ENCODE peak calls at places on chromosomes 12 and 14, in four cellular contexts. S is ovary, K is DND-41, R is adrenal gland. E is an unnamed sample.
A peak's percentile ranks its signal among the peaks of the same experiment; 100 is the strongest.

GRCh38 chr12:10031771-10032175 is 1.3 kb downstream of the CLEC9A start:
- DNase-seq in S (no peak), K (no peak), R (no peak), E (no peak)

GRCh38 chr12:122795807-122796206 is 21.4 kb downstream of the CCDC62 start:
- DNase-seq in S (no peak), K (no peak), R (no peak), E (no peak)

GRCh38 chr12:74619886-74620285 is 82.3 kb downstream of the ATXN7L3B start:
- DNase-seq in S (no peak), K (no peak), R (no peak), E (no peak)

GRCh38 chr14:99596772-99597171 is 7.2 kb downstream of the CCDC85C start:
- DNase-seq in S (no peak), K (no peak), R (no peak), E (no peak)

GRCh38 chr12:29710104-29710503 is 73.6 kb downstream of the TMTC1 start:
- DNase-seq in S (peak; percentile 21), K (no peak), R (no peak), E (no peak)

GRCh38 chr12:69987453-69988102 is 162.6 kb downstream of the MYRFL start:
- DNase-seq in S (no peak), K (no peak), R (no peak), E (no peak)

GRCh38 chr14:36655571-36655962 is 6.1 kb upstream of the PAX9 start:
- DNase-seq in S (no peak), K (no peak), R (no peak), E (no peak)

GRCh38 chr12:113190761-113191160 is 5.2 kb downstream of the RITA1 start:
- DNase-seq in S (no peak), K (no peak), R (no peak), E (no peak)

GRCh38 chr12:67592228-67593011 is 56.1 kb upstream of the DYRK2 start:
- DNase-seq in S (no peak), K (peak; percentile 29), R (no peak), E (no peak)

GRCh38 chr12:113852273-113852672 is 113.9 kb downstream of the RBM19 start:
- DNase-seq in S (no peak), K (no peak), R (no peak), E (no peak)

GRCh38 chr14:56172571-56172971 is 54.4 kb downstream of the PELI2 start:
- DNase-seq in S (no peak), K (no peak), R (no peak), E (no peak)

GRCh38 chr14:105537580-105538474 is 11.4 kb downstream of the TMEM121 start:
- DNase-seq in S (peak; percentile 49), K (peak; percentile 67), R (peak; percentile 51), E (peak; percentile 71)

GRCh38 chr14:33564774-33565630 is 385.9 kb downstream of the EGLN3 start:
- DNase-seq in S (no peak), K (no peak), R (no peak), E (no peak)

GRCh38 chr14:40760703-40761102 is 846.0 kb upstream of the LRFN5 start:
- DNase-seq in S (no peak), K (no peak), R (no peak), E (no peak)

GRCh38 chr14:57823015-57823660 is 42.8 kb downstream of the SLC35F4 start:
- DNase-seq in S (no peak), K (no peak), R (no peak), E (no peak)

GRCh38 chr14:63875311-63875710 is 22.5 kb downstream of the SYNE2 start:
- DNase-seq in S (no peak), K (no peak), R (no peak), E (no peak)

GRCh38 chr12:28027328-28027727 is 54.8 kb upstream of the PTHLH start:
- DNase-seq in S (no peak), K (peak; percentile 81), R (no peak), E (no peak)

GRCh38 chr14:91246051-91246852 is 1.7 kb upstream of the GPR68 start:
- DNase-seq in S (no peak), K (peak; percentile 76), R (no peak), E (peak; percentile 89)

GRCh38 chr14:105532735-105533141 is 6.4 kb downstream of the TMEM121 start:
- DNase-seq in S (no peak), K (no peak), R (no peak), E (no peak)

GRCh38 chr12:49622501-49623141 is 740 bp upstream of the PRPF40B start:
- DNase-seq in S (peak; percentile 41), K (peak; percentile 82), R (peak; percentile 61), E (peak; percentile 47)

GRCh38 chr12:6335451-6336078 is 6.3 kb downstream of the TNFRSF1A start:
- DNase-seq in S (peak; percentile 76), K (peak; percentile 93), R (peak; percentile 92), E (peak; percentile 81)
- H3K4me3 ChIP-seq in S (peak overlapping the region; percentile 41), K (peak overlapping the region; percentile 72), R (no peak overlapping the region), E (peak overlapping the region; percentile 88)

DNA sequence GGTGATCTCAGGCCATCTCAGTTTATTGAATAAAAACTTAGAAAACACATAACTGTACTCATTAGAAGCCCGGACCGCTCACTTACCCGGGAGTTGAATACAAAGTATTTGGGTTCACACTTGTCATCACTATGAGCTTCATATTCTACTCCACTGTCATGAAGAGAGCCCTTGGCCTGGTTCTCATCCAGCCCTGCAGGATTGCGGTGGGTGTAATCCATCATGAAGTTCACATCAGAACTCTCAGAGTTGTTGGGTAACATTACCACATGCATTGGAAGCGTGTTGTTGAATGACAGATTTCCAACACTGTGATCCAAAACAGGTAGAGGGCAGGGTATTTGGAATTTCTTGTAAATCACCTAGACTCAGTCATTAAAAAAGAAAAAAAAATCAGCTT is 47.4 kb downstream of the SLC38A4 start:
- DNase-seq in S (no peak), K (no peak), R (no peak), E (no peak)
- H3K27ac ChIP-seq in S (no peak overlapping the region), K (no peak overlapping the region), R (no peak overlapping the region), E (no peak overlapping the region)

DNA sequence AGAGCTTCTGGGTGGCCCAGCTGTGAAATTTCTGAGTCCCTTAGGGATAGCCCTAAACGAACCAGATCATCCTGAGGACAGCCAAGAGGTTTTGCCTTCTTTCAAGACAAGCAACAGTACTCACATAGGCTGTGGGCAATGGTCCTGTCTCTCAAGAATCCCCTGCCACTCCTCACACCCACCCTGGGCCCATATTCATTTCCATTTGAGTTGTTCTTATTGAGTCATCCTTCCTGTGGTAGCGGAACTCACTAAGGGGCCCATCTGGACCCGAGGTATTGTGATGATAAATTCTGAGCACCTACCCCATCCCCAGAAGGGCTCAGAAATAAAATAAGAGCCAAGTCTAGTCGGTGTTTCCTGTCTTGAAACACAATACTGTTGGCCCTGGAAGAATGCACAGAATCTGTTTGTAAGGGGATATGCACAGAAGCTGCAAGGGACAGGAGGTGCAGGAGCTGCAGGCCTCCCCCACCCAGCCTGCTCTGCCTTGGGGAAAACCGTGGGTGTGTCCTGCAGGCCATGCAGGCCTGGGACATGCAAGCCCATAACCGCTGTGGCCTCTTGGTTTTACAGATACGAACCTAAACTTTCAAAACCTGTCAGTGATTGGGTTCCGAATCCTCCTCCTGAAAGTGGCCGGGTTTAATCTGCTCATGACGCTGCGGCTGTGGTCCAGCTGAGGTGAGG is 38.9 kb downstream of the DAD1 start:
- DNase-seq in S (no peak), K (no peak), R (no peak), E (no peak)
- H3K4me3 ChIP-seq in S (no peak overlapping the region), K (no peak overlapping the region), R (no peak overlapping the region), E (peak overlapping the region; percentile 47)

DNA sequence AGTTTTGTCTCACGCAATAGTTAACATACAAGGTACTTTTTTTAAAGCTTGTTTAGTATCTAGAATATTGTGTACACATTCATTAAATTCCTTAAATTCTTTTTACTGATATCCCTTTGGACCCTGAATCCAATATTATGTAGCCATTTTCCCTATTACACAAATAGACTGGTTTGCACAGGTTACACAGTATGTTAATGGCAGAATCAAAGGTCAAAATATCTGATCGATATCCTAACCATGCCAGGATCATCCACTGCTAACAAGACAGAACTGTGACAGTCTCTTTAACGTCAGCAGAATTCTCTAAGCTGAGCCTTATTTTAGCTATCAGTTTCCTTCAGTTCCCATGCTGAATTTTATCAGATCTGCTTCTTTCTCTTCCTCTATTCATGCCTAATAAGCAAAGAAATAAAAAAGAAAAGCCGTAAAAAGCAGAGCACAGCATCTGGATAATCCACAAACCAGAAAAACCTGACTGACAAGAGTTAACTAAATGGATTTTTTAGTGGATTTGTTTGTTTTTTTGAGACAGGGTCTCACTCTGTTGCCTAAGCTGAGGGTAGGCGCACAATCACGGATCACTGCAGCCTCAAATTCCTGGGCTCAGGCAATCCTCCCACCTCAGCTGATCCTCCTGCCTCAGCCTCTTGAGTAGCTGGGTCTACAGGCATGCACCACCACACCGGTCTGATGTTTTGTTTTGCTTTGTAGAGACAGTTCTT is 130.4 kb downstream of the PAWR start:
- DNase-seq in S (no peak), K (no peak), R (no peak), E (no peak)
- H3K27ac ChIP-seq in S (no peak overlapping the region), K (no peak overlapping the region), R (no peak overlapping the region), E (no peak overlapping the region)

DNA sequence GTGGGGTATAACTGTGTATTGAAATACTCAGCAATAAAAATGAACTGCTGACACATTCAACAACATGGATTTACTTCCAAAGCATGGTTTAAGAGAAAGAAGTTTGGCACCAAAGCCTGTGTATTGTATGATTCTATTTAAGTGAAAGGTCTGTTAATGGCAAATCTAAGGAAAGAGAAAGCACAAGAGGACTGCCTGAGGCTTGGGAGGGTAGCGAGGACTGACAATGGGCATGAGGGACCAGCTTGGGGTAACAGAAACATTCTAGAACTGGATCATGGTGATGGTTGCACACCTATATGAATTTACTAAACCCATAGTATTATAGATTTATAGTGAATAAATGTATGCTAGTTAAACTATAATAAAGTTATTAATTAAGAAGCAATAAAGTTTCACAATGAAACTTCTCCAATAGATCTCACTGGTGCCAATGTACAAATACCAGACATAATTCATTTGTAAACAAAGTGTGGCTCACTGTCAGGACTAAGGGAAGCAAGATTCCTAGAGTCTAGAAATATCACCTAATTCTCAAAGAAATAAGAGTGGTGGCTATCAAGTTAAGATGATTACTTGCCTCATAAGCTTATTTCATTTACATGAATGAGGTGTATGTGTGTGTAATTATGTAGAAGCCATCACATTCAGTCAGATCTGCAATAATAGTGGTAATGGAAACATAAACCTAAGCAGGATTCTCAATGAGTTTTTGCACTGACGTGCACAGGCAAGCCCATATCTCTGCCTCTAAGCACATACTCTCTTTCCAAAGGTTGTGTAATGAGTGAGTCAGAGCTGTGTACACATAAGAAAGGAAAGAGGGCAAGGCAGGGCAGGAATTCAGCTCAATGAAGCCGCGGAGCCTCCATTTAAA is 353.4 kb downstream of the KCNH5 start:
- DNase-seq in S (no peak), K (no peak), R (peak; percentile 57), E (no peak)
- H3K4me3 ChIP-seq in S (no peak overlapping the region), K (no peak overlapping the region), R (no peak overlapping the region), E (no peak overlapping the region)

DNA sequence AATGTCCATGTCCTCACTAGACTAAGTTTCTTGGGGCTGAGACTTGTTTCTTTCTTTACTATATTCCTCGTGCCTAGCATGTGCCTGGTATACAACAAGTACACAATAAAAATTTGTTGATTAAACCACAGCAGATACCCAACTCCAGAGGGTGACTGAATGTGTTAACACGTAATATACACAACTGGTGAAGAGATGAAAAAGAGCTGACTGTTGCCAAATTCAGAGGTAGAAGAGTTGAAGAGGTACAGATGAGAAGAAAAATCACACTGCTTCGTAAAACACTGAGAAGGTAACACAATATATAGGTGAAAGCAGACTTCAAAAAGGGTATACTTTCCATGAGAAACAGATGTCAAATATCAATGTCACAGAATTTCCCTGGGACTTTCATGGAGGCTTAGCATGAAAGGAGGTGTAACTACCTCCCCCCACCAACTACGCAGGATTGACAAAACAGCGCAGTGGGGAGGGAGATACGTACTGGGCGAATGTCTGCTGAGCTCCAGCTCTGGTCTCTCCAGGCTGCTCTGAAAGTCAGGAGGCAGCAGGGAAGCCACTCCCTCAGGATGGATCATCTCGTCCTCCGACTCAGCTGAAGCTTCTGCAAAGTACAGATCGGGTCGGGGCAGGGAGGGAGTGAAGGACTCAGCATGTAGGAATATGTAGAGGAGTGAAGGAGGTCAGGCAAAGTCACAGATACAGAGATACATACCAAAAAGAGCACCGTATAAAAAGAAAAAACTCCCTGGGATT is 5.3 kb downstream of the ACIN1 start:
- DNase-seq in S (no peak), K (no peak), R (no peak), E (no peak)
- H3K27ac ChIP-seq in S (no peak overlapping the region), K (no peak overlapping the region), R (no peak overlapping the region), E (no peak overlapping the region)